ENCODE peak calls at places on chromosomes 4 and X, in seven cellular contexts. S is foreskin keratinocyte, G is AG09309, D is tibial nerve, U is IMR-90, R is fibroblast of the aortic adventitia, K is tibial artery. B is an unnamed sample.

GRCh38 chrX:39304746-39305145 is 503.5 kb downstream of the MID1IP1 start:
- DNase-seq in S (no peak), G (no peak), D (no peak), U (no peak), R (no peak), K (no peak), B (no peak)

GRCh38 chrX:16722481-16722880 is 3.1 kb downstream of the SYAP1 start:
- DNase-seq in S (no peak), G (no peak), D (no peak), U (peak), R (no peak), K (no peak), B (no peak)

GRCh38 chrX:107574054-107574683 is 54.1 kb upstream of the PRPS1 start:
- DNase-seq in S (no peak), G (no peak), D (no peak), U (peak), R (peak), K (no peak), B (no peak)

GRCh38 chrX:30248854-30249253 is 1.9 kb downstream of the MAGEB1 start:
- DNase-seq in S (no peak), G (no peak), D (no peak), U (no peak), R (no peak), K (no peak), B (no peak)

GRCh38 chrX:68571292-68572256 is 72.7 kb downstream of the YIPF6 start:
- DNase-seq in S (peak), G (peak), D (no peak), U (peak), R (peak), K (no peak), B (no peak)

GRCh38 chr4:112140536-112140935 is 4.7 kb upstream of the FAM241A start:
- DNase-seq in S (no peak), G (no peak), D (no peak), U (no peak), R (peak), K (no peak), B (no peak)

GRCh38 chrX:38260231-38260630 is 39.6 kb upstream of the SRPX start:
- DNase-seq in S (no peak), G (no peak), D (no peak), U (peak), R (no peak), K (no peak), B (no peak)

GRCh38 chrX:20059467-20060128 is 57.1 kb downstream of the MAP7D2 start:
- DNase-seq in S (no peak), G (no peak), D (no peak), U (no peak), R (no peak), K (no peak), B (no peak)

GRCh38 chrX:13009256-13009655 is 34.3 kb downstream of the TMSB4X start:
- DNase-seq in S (no peak), G (no peak), D (no peak), U (no peak), R (peak), K (no peak), B (no peak)

GRCh38 chr4:173128199-173128890 is 40.3 kb upstream of the GALNT7 start:
- DNase-seq in S (no peak), G (no peak), D (no peak), U (no peak), R (no peak), K (no peak), B (no peak)

GRCh38 chr4:169458575-169458974 is 153.8 kb downstream of the NEK1 start:
- DNase-seq in S (no peak), G (no peak), D (no peak), U (no peak), R (no peak), K (no peak), B (no peak)

GRCh38 chrX:106802388-106803275 is at the start of gene TBC1D8B:
- DNase-seq in S (peak), G (peak), D (peak), U (peak), R (peak), K (peak), B (peak)

GRCh38 chr4:18815081-18815778 is 793.7 kb upstream of the LCORL start:
- DNase-seq in S (no peak), G (no peak), D (no peak), U (no peak), R (no peak), K (no peak), B (no peak)

GRCh38 chrX:107985032-107985431 is 2.9 kb upstream of the TEX13B start:
- DNase-seq in S (no peak), G (no peak), D (no peak), U (no peak), R (no peak), K (no peak), B (no peak)

GRCh38 chrX:52576946-52577345 is 60.1 kb upstream of the XAGE1B start:
- DNase-seq in S (peak), G (no peak), D (no peak), U (no peak), R (no peak), K (no peak), B (no peak)

GRCh38 chrX:13535371-13535770 is 34.0 kb upstream of the EGFL6 start:
- DNase-seq in S (no peak), G (no peak), D (no peak), U (no peak), R (no peak), K (no peak), B (no peak)

GRCh38 chr4:140151700-140152014 is 2.3 kb downstream of the MAML3 start:
- DNase-seq in S (peak), G (no peak), D (peak), U (peak), R (peak), K (peak), B (peak)

GRCh38 chr4:188444500-188444899 is 305.3 kb downstream of the TRIML1 start:
- DNase-seq in S (no peak), G (no peak), D (no peak), U (no peak), R (no peak), K (no peak), B (no peak)

GRCh38 chrX:43165343-43165920 is 387.5 kb upstream of the PPP1R2C start:
- DNase-seq in S (no peak), G (no peak), D (no peak), U (no peak), R (no peak), K (no peak), B (no peak)

GRCh38 chr4:2366252-2367192 is 51.9 kb downstream of the ZFYVE28 start:
- DNase-seq in S (no peak), G (no peak), D (no peak), U (peak), R (peak), K (no peak), B (no peak)

GRCh38 chrX:17377047-17377692 is 2.2 kb downstream of the NHS start:
- DNase-seq in S (no peak), G (no peak), D (peak), U (peak), R (peak), K (peak), B (no peak)

GRCh38 chr4:67393007-67393406 is 152.3 kb downstream of the CENPC start:
- DNase-seq in S (no peak), G (no peak), D (no peak), U (no peak), R (no peak), K (no peak), B (no peak)

GRCh38 chr4:108965472-108966076 is 202.7 kb upstream of the ETNPPL start:
- DNase-seq in S (no peak), G (no peak), D (no peak), U (no peak), R (no peak), K (no peak), B (no peak)

GRCh38 chr4:17780461-17781071 is 855 bp downstream of the FAM184B start:
- DNase-seq in S (no peak), G (no peak), D (no peak), U (peak), R (peak), K (no peak), B (no peak)

GRCh38 chr4:683982-684571 is 4.9 kb downstream of the SLC49A3 start:
- DNase-seq in S (no peak), G (no peak), D (peak), U (peak), R (peak), K (peak), B (peak)
- TF ChIP-seq CTCF in S (peak), G (peak), D (peak), U (peak), R (peak), K (peak), B (peak)

GRCh38 chr4:123043793-123044425 is 121.5 kb upstream of the NUDT6 start:
- DNase-seq in S (no peak), G (no peak), D (no peak), U (no peak), R (no peak), K (no peak), B (no peak)

GRCh38 chr4:123042095-123042494 is 119.7 kb upstream of the NUDT6 start:
- DNase-seq in S (no peak), G (no peak), D (no peak), U (no peak), R (no peak), K (no peak), B (no peak)

GRCh38 chr4:123046096-123046495 is 123.7 kb upstream of the NUDT6 start:
- DNase-seq in S (no peak), G (peak), D (no peak), U (no peak), R (no peak), K (no peak), B (no peak)

GRCh38 chr4:123037809-123038208 is 115.4 kb upstream of the NUDT6 start:
- DNase-seq in S (no peak), G (no peak), D (no peak), U (peak), R (peak), K (no peak), B (no peak)

GRCh38 chr4:123043013-123043412 is 120.6 kb upstream of the NUDT6 start:
- DNase-seq in S (no peak), G (no peak), D (no peak), U (no peak), R (no peak), K (no peak), B (no peak)
- TF ChIP-seq CTCF in S (no peak), G (no peak), D (no peak), U (no peak), R (no peak), K (no peak), B (no peak)

GRCh38 chrX:137431693-137432488 is 134.0 kb upstream of the ZIC3 start:
- DNase-seq in S (no peak), G (no peak), D (no peak), U (no peak), R (no peak), K (no peak), B (no peak)

GRCh38 chrX:137428777-137429564 is 137.0 kb upstream of the ZIC3 start:
- DNase-seq in S (no peak), G (no peak), D (no peak), U (no peak), R (no peak), K (no peak), B (no peak)

GRCh38 chrX:137430984-137431475 is 134.9 kb upstream of the ZIC3 start:
- DNase-seq in S (no peak), G (no peak), D (no peak), U (no peak), R (no peak), K (no peak), B (no peak)

GRCh38 chrX:137430301-137430700 is 135.6 kb upstream of the ZIC3 start:
- DNase-seq in S (no peak), G (no peak), D (no peak), U (no peak), R (no peak), K (no peak), B (no peak)

DNA sequence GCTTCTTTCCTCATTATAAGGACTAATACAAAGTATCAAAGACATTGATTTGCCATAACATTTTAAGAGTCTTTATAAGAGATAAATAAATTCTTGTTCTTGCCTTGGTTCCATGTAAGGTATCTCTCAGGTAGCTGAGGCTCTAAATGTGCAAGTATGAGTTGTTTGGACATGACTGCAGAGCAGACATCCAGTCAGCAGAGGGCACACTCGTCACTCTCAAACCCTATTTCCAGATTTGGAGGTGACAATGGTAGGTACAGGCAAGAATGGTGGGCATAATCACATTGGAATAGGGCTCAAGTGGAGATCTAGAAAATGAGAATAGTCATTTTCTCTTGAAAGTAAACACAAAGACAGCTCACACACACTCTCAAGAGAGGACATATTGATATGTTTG is 133.3 kb upstream of the ZIC3 start:
- DNase-seq in S (no peak), G (no peak), D (no peak), U (no peak), R (no peak), K (no peak), B (no peak)
- TF ChIP-seq CTCF in S (peak), G (no peak), D (no peak), U (no peak), R (no peak), K (no peak), B (no peak)

DNA sequence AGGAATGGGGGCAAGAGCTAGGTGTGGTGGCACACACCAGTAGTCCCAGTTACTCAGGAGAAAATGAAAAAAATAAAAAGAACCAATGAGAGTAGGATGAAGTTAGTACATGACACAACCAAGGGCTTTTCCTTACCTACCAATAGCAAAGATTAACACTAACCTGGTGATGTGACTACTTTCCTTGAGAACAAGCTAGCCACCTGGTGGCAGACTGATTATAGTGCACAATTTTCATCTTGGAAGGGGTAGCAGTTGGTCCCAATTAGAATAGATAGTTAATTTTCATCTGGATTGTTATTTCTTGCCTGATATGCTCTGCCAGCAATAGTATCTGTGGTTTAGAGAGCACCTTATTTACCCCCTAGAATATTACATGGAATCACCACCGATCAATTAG is 1216.8 kb upstream of the PABPC4L start:
- DNase-seq in S (no peak), G (no peak), D (no peak), U (peak), R (peak), K (no peak), B (no peak)
- TF ChIP-seq CTCF in S (peak), G (peak), D (no peak), U (peak), R (peak), K (no peak), B (no peak)

DNA sequence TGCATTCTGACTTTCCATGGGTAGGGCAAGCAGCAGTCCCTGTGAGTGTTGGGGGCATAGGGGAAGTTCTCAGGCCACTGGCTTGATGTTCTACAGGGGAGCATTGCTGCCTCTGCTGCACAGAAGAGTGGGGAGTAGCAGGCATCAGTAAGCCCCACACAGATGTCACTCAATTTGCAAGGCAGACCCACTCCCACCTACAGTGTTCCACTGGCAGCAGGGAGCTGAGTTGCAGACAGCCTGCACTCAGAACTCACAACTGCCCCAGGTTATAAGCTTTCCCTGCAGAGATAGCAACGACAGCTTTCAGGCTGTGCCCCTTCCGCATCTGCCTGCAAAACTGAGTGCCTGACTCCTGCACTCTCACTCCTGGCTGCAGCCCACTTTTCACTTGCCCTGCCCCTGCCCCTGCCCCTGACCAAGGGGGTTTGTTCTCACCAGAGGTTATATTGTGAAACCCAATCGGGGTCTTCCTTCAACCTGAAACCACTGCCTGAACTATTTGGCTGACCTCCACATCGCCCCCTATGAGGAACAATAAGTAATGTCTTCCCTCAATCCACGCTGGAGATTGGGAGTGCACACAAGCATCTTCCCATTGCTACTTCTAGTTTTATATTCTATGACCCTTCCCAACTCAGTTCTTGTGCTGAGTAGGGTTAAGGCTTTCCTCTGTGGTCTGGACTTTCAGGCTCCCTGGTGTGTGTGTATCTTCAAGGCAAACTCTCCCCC is 227.4 kb upstream of the CXorf51B start:
- DNase-seq in S (no peak), G (no peak), D (no peak), U (no peak), R (no peak), K (no peak), B (no peak)
- TF ChIP-seq CTCF in S (no peak), G (no peak), D (no peak), U (no peak), R (no peak), K (no peak), B (no peak)